ENCODE peak calls at places on chromosomes 2 and 18, in ten cellular contexts. One of them, this sample, is unnamed.

GRCh38 chr2:75466708-75467311 is 93.9 kb downstream of the EVA1A start:
- DNase-seq in Caco-2: peak; percentile 58
- DNase-seq in SW480: peak; percentile 59
- DNase-seq in CD8-positive, alpha-beta T cell: peak; percentile 13
- DNase-seq in cardiac muscle cell: peak; percentile 54
- DNase-seq in effector CD4-positive, alpha-beta T cell: no peak
- DNase-seq in naive B cell: no peak
- DNase-seq in NAMALWA: peak; percentile 45
- DNase-seq in PC-3: peak; percentile 65
- DNase-seq in GM19239: peak; percentile 12
- DNase-seq in this sample: no peak

GRCh38 chr18:2958819-2959298 is 54.1 kb downstream of the LPIN2 start:
- DNase-seq in GM19239: no peak
- DNase-seq in CD8-positive, alpha-beta T cell: no peak
- DNase-seq in Caco-2: no peak
- DNase-seq in effector CD4-positive, alpha-beta T cell: no peak
- DNase-seq in NAMALWA: peak; percentile 51
- DNase-seq in naive B cell: no peak
- DNase-seq in cardiac muscle cell: no peak
- DNase-seq in SW480: no peak
- DNase-seq in PC-3: no peak
- DNase-seq in this sample: no peak

GRCh38 chr18:2891526-2892431 is 45.0 kb downstream of the EMILIN2 start:
- DNase-seq in effector CD4-positive, alpha-beta T cell: no peak
- DNase-seq in Caco-2: no peak
- DNase-seq in SW480: no peak
- DNase-seq in cardiac muscle cell: peak; percentile 34
- DNase-seq in naive B cell: no peak
- DNase-seq in PC-3: peak; percentile 7
- DNase-seq in NAMALWA: no peak
- DNase-seq in CD8-positive, alpha-beta T cell: peak; percentile 22
- DNase-seq in GM19239: no peak
- DNase-seq in this sample: no peak

GRCh38 chr18:22509423-22509822 is 91.7 kb upstream of the CTAGE1 start:
- DNase-seq in NAMALWA: no peak
- DNase-seq in naive B cell: no peak
- DNase-seq in PC-3: no peak
- DNase-seq in cardiac muscle cell: no peak
- DNase-seq in GM19239: no peak
- DNase-seq in Caco-2: no peak
- DNase-seq in SW480: no peak
- DNase-seq in effector CD4-positive, alpha-beta T cell: no peak
- DNase-seq in CD8-positive, alpha-beta T cell: no peak
- DNase-seq in this sample: no peak

GRCh38 chr2:9879455-9880194 is 36.4 kb downstream of the TAF1B start:
- DNase-seq in naive B cell: no peak
- DNase-seq in PC-3: no peak
- DNase-seq in CD8-positive, alpha-beta T cell: no peak
- DNase-seq in NAMALWA: no peak
- DNase-seq in SW480: no peak
- DNase-seq in cardiac muscle cell: no peak
- DNase-seq in Caco-2: no peak
- DNase-seq in GM19239: no peak
- DNase-seq in effector CD4-positive, alpha-beta T cell: no peak
- DNase-seq in this sample: no peak

GRCh38 chr18:42860011-42860410 is 255.5 kb downstream of the RIT2 start:
- DNase-seq in SW480: no peak
- DNase-seq in CD8-positive, alpha-beta T cell: no peak
- DNase-seq in Caco-2: no peak
- DNase-seq in effector CD4-positive, alpha-beta T cell: no peak
- DNase-seq in cardiac muscle cell: no peak
- DNase-seq in PC-3: no peak
- DNase-seq in naive B cell: no peak
- DNase-seq in GM19239: no peak
- DNase-seq in NAMALWA: no peak
- DNase-seq in this sample: no peak

GRCh38 chr18:46581648-46582047 is 75.4 kb downstream of the LOXHD1 start:
- DNase-seq in PC-3: no peak
- DNase-seq in GM19239: no peak
- DNase-seq in Caco-2: no peak
- DNase-seq in NAMALWA: no peak
- DNase-seq in SW480: no peak
- DNase-seq in effector CD4-positive, alpha-beta T cell: no peak
- DNase-seq in cardiac muscle cell: no peak
- DNase-seq in naive B cell: no peak
- DNase-seq in CD8-positive, alpha-beta T cell: no peak
- DNase-seq in this sample: no peak

GRCh38 chr18:42614619-42615293 is 500.7 kb downstream of the RIT2 start:
- DNase-seq in PC-3: no peak
- DNase-seq in NAMALWA: no peak
- DNase-seq in effector CD4-positive, alpha-beta T cell: no peak
- DNase-seq in cardiac muscle cell: no peak
- DNase-seq in CD8-positive, alpha-beta T cell: no peak
- DNase-seq in GM19239: no peak
- DNase-seq in Caco-2: no peak
- DNase-seq in SW480: no peak
- DNase-seq in naive B cell: no peak
- DNase-seq in this sample: no peak

GRCh38 chr2:40721595-40721994 is 269.7 kb upstream of the SLC8A1 start:
- DNase-seq in GM19239: no peak
- DNase-seq in naive B cell: no peak
- DNase-seq in SW480: peak; percentile 19
- DNase-seq in cardiac muscle cell: no peak
- DNase-seq in effector CD4-positive, alpha-beta T cell: no peak
- DNase-seq in PC-3: peak; percentile 64
- DNase-seq in CD8-positive, alpha-beta T cell: no peak
- DNase-seq in Caco-2: no peak
- DNase-seq in NAMALWA: no peak
- DNase-seq in this sample: no peak

GRCh38 chr18:63083555-63083954 is 236.0 kb downstream of the BCL2 start:
- DNase-seq in effector CD4-positive, alpha-beta T cell: no peak
- DNase-seq in PC-3: no peak
- DNase-seq in NAMALWA: no peak
- DNase-seq in GM19239: no peak
- DNase-seq in cardiac muscle cell: no peak
- DNase-seq in naive B cell: no peak
- DNase-seq in Caco-2: no peak
- DNase-seq in CD8-positive, alpha-beta T cell: no peak
- DNase-seq in SW480: no peak
- DNase-seq in this sample: no peak